ENCODE peak calls at places on chromosome 3, in six cellular contexts. H is cardiac muscle cell; F is AG09309; A is CD14-positive monocyte; Y is CD8-positive, alpha-beta memory T cell; B is left cardiac atrium. L is an unnamed sample.

GRCh38 chr3:193782747-193783146 is 189.7 kb downstream of the OPA1 start:
- DNase-seq in H (no peak), B (no peak), A (no peak), Y (no peak), F (no peak), L (no peak)

GRCh38 chr3:10334042-10334441 is 13.1 kb upstream of the SEC13 start:
- DNase-seq in Y (no peak), H (no peak), B (no peak), A (no peak), F (no peak), L (no peak)

GRCh38 chr3:2839886-2840285 is 270.3 kb downstream of the IL5RA start:
- DNase-seq in A (no peak), H (no peak), F (no peak), B (no peak), Y (no peak), L (no peak)

GRCh38 chr3:27451845-27452244 is 32.3 kb downstream of the SLC4A7 start:
- DNase-seq in Y (no peak), H (no peak), A (no peak), B (no peak), F (no peak), L (no peak)

GRCh38 chr3:64161481-64161952 is 63.7 kb downstream of the PRICKLE2 start:
- DNase-seq in F (no peak), A (no peak), B (no peak), H (no peak), Y (no peak), L (no peak)

GRCh38 chr3:24302382-24302781 is 192.3 kb downstream of the THRB start:
- DNase-seq in A (no peak), Y (no peak), B (no peak), F (no peak), H (no peak), L (no peak)

GRCh38 chr3:22585504-22585903 is 617.6 kb upstream of the UBE2E2 start:
- DNase-seq in B (no peak), Y (no peak), F (no peak), A (no peak), H (no peak), L (peak; percentile 12)

GRCh38 chr3:142279965-142280590 is 54.7 kb upstream of the GK5 start:
- DNase-seq in B (peak; percentile 29), Y (peak; percentile 21), H (peak; percentile 81), A (peak; percentile 52), F (peak; percentile 64), L (peak; percentile 57)

GRCh38 chr3:94225176-94225742 is 162.4 kb downstream of the NSUN3 start:
- DNase-seq in A (no peak), B (no peak), Y (no peak), H (no peak), F (no peak), L (no peak)

GRCh38 chr3:45605569-45605968 is 11.0 kb downstream of the LIMD1 start:
- DNase-seq in H (no peak), B (no peak), A (no peak), F (no peak), Y (no peak), L (no peak)

GRCh38 chr3:10387881-10388621 is 67.1 kb upstream of the SEC13 start:
- DNase-seq in H (peak; percentile 34), Y (no peak), F (no peak), A (no peak), B (no peak), L (no peak)

L was measured in SJSA1.